ENCODE peak calls at places on chromosome 1, in ten cellular contexts. N is islet precursor cell; S is NCI-H146; X is non-pigmented ciliary epithelial cell; R is progenitor cell of endocrine pancreas; K is hepatocyte; D is stimulated activated CD4-positive, alpha-beta T cell treated with anti-CD3 and anti-CD28 coated beads, Interleukin-12 subunit alpha, Interleukin-12 subunit beta, amount 100 ng/mL, for 4 hours; E is KG1; Z is thoracic aorta; M is NT2/D1. A is an unnamed sample.

GRCh38 chr1:154104433-154105082 is 50.3 kb downstream of the NUP210L start:
- DNase-seq in N (no peak), S (no peak), X (no peak), R (no peak), K (peak; percentile 11), D (no peak), E (no peak), Z (no peak), M (no peak), A (no peak)

GRCh38 chr1:44723064-44723463 is 7.9 kb downstream of the RNU5D-1 start:
- DNase-seq in N (no peak), S (no peak), X (no peak), R (no peak), K (no peak), D (peak; percentile 21), E (peak; percentile 96), Z (no peak), M (no peak), A (no peak)

GRCh38 chr1:179310271-179310670 is 16.7 kb downstream of the SOAT1 start:
- DNase-seq in N (no peak), S (no peak), X (peak; percentile 59), R (no peak), K (no peak), D (no peak), E (no peak), Z (no peak), M (no peak), A (no peak)

GRCh38 chr1:184915463-184916080 is 58.7 kb downstream of the NIBAN1 start:
- DNase-seq in N (no peak), S (no peak), X (no peak), R (no peak), K (no peak), D (no peak), E (no peak), Z (no peak), M (no peak), A (no peak)

GRCh38 chr1:12019858-12020509 is 686 bp downstream of the MIIP start:
- DNase-seq in N (no peak), S (no peak), X (no peak), R (no peak), K (no peak), D (no peak), E (no peak), Z (no peak), M (no peak), A (no peak)

GRCh38 chr1:155324717-155325595 is 4.3 kb downstream of the RUSC1 start:
- DNase-seq in N (peak; percentile 86), S (peak; percentile 74), X (no peak), R (peak; percentile 44), K (peak; percentile 86), D (no peak), E (no peak), Z (no peak), M (peak; percentile 67), A (peak; percentile 72)

GRCh38 chr1:6971048-6971447 is 185.8 kb downstream of the CAMTA1 start:
- DNase-seq in N (no peak), S (no peak), X (no peak), R (no peak), K (no peak), D (no peak), E (no peak), Z (no peak), M (no peak), A (no peak)

GRCh38 chr1:153394391-153394790 is 3.5 kb upstream of the S100A8 start:
- DNase-seq in N (peak; percentile 34), S (no peak), X (no peak), R (no peak), K (no peak), D (no peak), E (no peak), Z (no peak), M (no peak), A (no peak)

GRCh38 chr1:204224655-204225054 is 10.9 kb upstream of the GOLT1A start:
- DNase-seq in N (no peak), S (no peak), X (no peak), R (no peak), K (no peak), D (no peak), E (no peak), Z (no peak), M (no peak), A (no peak)

GRCh38 chr1:10599194-10599861 is 124.6 kb downstream of the PEX14 start:
- DNase-seq in N (no peak), S (no peak), X (peak; percentile 65), R (no peak), K (peak; percentile 71), D (no peak), E (no peak), Z (no peak), M (no peak), A (no peak)

GRCh38 chr1:215273838-215274516 is 191.4 kb downstream of the KCNK2 start:
- DNase-seq in N (no peak), S (no peak), X (peak; percentile 63), R (no peak), K (no peak), D (no peak), E (no peak), Z (no peak), M (no peak), A (no peak)

GRCh38 chr1:172473302-172473701 is 29.4 kb upstream of the PIGC start:
- DNase-seq in N (no peak), S (no peak), X (no peak), R (no peak), K (no peak), D (no peak), E (no peak), Z (no peak), M (no peak), A (no peak)

GRCh38 chr1:220441211-220441610 is 86.7 kb upstream of the MARK1 start:
- DNase-seq in N (no peak), S (no peak), X (no peak), R (no peak), K (no peak), D (no peak), E (no peak), Z (no peak), M (no peak), A (no peak)

GRCh38 chr1:92804721-92805169 is 19.8 kb upstream of the EVI5 start:
- DNase-seq in N (peak; percentile 92), S (no peak), X (peak; percentile 98), R (no peak), K (peak; percentile 90), D (no peak), E (no peak), Z (peak; percentile 51), M (no peak), A (no peak)

GRCh38 chr1:167782946-167783345 is 61.2 kb downstream of the MPZL1 start:
- DNase-seq in N (no peak), S (no peak), X (no peak), R (no peak), K (no peak), D (no peak), E (no peak), Z (no peak), M (no peak), A (no peak)

GRCh38 chr1:89843279-89844121 is 22.7 kb downstream of the LRRC8D start:
- DNase-seq in N (peak; percentile 89), S (peak; percentile 75), X (no peak), R (peak; percentile 60), K (peak; percentile 83), D (peak; percentile 76), E (peak; percentile 74), Z (no peak), M (peak; percentile 42), A (peak; percentile 79)

GRCh38 chr1:58815069-58815679 is 31.3 kb upstream of the JUN start:
- DNase-seq in N (peak; percentile 89), S (no peak), X (peak; percentile 96), R (peak; percentile 45), K (peak; percentile 89), D (peak; percentile 44), E (peak; percentile 24), Z (peak; percentile 73), M (peak; percentile 74), A (peak; percentile 62)

GRCh38 chr1:24149854-24150227 is 6.9 kb upstream of the IL22RA1 start:
- DNase-seq in N (peak; percentile 69), S (no peak), X (peak; percentile 19), R (no peak), K (peak; percentile 75), D (peak; percentile 43), E (no peak), Z (no peak), M (no peak), A (no peak)

GRCh38 chr1:232376632-232377493 is 253.1 kb downstream of the SIPA1L2 start:
- DNase-seq in N (no peak), S (no peak), X (no peak), R (no peak), K (no peak), D (no peak), E (no peak), Z (no peak), M (no peak), A (no peak)

GRCh38 chr1:26029054-26029863 is 7.7 kb downstream of the EXTL1 start:
- DNase-seq in N (no peak), S (no peak), X (no peak), R (no peak), K (no peak), D (no peak), E (no peak), Z (no peak), M (no peak), A (no peak)

GRCh38 chr1:21318714-21319159 is 28.5 kb upstream of the ECE1 start:
- DNase-seq in N (no peak), S (no peak), X (peak; percentile 63), R (no peak), K (peak; percentile 84), D (no peak), E (no peak), Z (peak; percentile 80), M (no peak), A (peak; percentile 79)

GRCh38 chr1:180027949-180028445 is 73.4 kb downstream of the CEP350 start:
- DNase-seq in N (no peak), S (no peak), X (peak; percentile 41), R (no peak), K (no peak), D (no peak), E (no peak), Z (no peak), M (no peak), A (no peak)

GRCh38 chr1:245256528-245256927 is 101.7 kb downstream of the KIF26B start:
- DNase-seq in N (no peak), S (no peak), X (no peak), R (no peak), K (no peak), D (no peak), E (no peak), Z (no peak), M (peak; percentile 93), A (no peak)

GRCh38 chr1:15214507-15214906 is 32.5 kb upstream of the FHAD1 start:
- DNase-seq in N (peak; percentile 97), S (no peak), X (peak; percentile 14), R (no peak), K (peak; percentile 76), D (no peak), E (no peak), Z (no peak), M (no peak), A (peak; percentile 71)

GRCh38 chr1:35448344-35448801 is 108.8 kb downstream of the KIAA0319L start:
- DNase-seq in N (peak; percentile 75), S (no peak), X (peak; percentile 89), R (no peak), K (peak; percentile 66), D (no peak), E (no peak), Z (no peak), M (no peak), A (no peak)

GRCh38 chr1:37250371-37250770 is 216.1 kb upstream of the GRIK3 start:
- DNase-seq in N (no peak), S (no peak), X (no peak), R (no peak), K (no peak), D (no peak), E (no peak), Z (no peak), M (no peak), A (no peak)

GRCh38 chr1:3032970-3033794 is 11.9 kb downstream of the ACTRT2 start:
- DNase-seq in N (no peak), S (no peak), X (no peak), R (no peak), K (no peak), D (no peak), E (no peak), Z (no peak), M (no peak), A (no peak)

GRCh38 chr1:229254910-229255541 is 15.9 kb upstream of the RAB4A start:
- DNase-seq in N (no peak), S (peak; percentile 36), X (no peak), R (no peak), K (peak; percentile 49), D (no peak), E (no peak), Z (no peak), M (no peak), A (no peak)

A was measured in nephron progenitor cell.